ENCODE peak calls at places on chromosomes 3 and 15, in nine cellular contexts. M, O, H, Q, R, G, Z, W and J are unnamed samples.

GRCh38 chr3:176931991-176932390 is 265.3 kb downstream of the TBL1XR1 start:
- DNase-seq in Z (no peak), M (no peak), R (no peak), G (no peak), O (no peak), H (no peak), Q (no peak), W (no peak), J (no peak)

GRCh38 chr15:79846539-79846938 is 50.3 kb downstream of the MTHFS start:
- DNase-seq in M (no peak), R (no peak), O (no peak), Q (no peak), H (no peak), Z (no peak), G (no peak), W (no peak), J (no peak)

GRCh38 chr3:153291052-153291689 is 129.1 kb downstream of the RAP2B start:
- DNase-seq in Q (no peak), M (no peak), R (peak), O (peak), G (peak), H (no peak), W (peak), Z (peak), J (peak)

GRCh38 chr3:136074546-136074945 is 109.0 kb downstream of the PPP2R3A start:
- DNase-seq in M (no peak), G (no peak), Q (no peak), H (no peak), R (no peak), Z (peak), W (no peak), O (no peak), J (no peak)

GRCh38 chr3:153348457-153349137 is 186.6 kb downstream of the RAP2B start:
- DNase-seq in R (no peak), M (no peak), G (peak), Q (no peak), H (no peak), Z (no peak), O (no peak), W (no peak), J (no peak)

GRCh38 chr15:68341851-68342336 is 64.3 kb downstream of the FEM1B start:
- DNase-seq in Q (no peak), O (no peak), W (no peak), R (no peak), G (no peak), H (no peak), M (no peak), Z (no peak), J (no peak)

GRCh38 chr15:80804970-80805495 is 25.9 kb downstream of the CEMIP start:
- DNase-seq in R (no peak), W (no peak), M (peak), G (no peak), H (no peak), O (no peak), Q (no peak), Z (no peak), J (no peak)

GRCh38 chr3:52043750-52044149 is 12.6 kb downstream of the DUSP7 start:
- DNase-seq in R (no peak), M (no peak), O (no peak), G (no peak), H (no peak), W (no peak), Q (no peak), Z (no peak), J (no peak)

GRCh38 chr3:11096266-11097135 is 57.8 kb upstream of the HRH1 start:
- DNase-seq in R (peak), O (no peak), W (no peak), G (no peak), Q (peak), M (no peak), H (peak), Z (peak), J (peak)

GRCh38 chr15:60790641-60791040 is 311.7 kb upstream of the ICE2 start:
- DNase-seq in R (no peak), H (no peak), Q (no peak), M (no peak), G (no peak), O (no peak), W (no peak), Z (no peak), J (no peak)